ENCODE peak calls at places on chromosomes 12 and 14, in four cellular contexts. D is mesothelial cell of epicardium, A is NCI-H510A, O is cardiac muscle cell. K is an unnamed sample.

GRCh38 chr14:94485944-94486841 is 10.2 kb upstream of the SERPINA9 start:
- DNase-seq in D (peak; percentile 42), A (no peak), O (peak; percentile 70), K (no peak)

GRCh38 chr12:54390668-54391551 is 6.4 kb upstream of the ZNF385A start:
- DNase-seq in D (peak; percentile 57), A (peak; percentile 71), O (peak; percentile 81), K (no peak)

GRCh38 chr14:106831322-106831720 is 1304.9 kb downstream of the TMEM121 start:
- DNase-seq in D (no peak), A (no peak), O (no peak), K (no peak)

GRCh38 chr12:113762155-113762848 is 203.8 kb downstream of the RBM19 start:
- DNase-seq in D (no peak), A (no peak), O (no peak), K (no peak)

GRCh38 chr12:74619886-74620285 is 82.3 kb downstream of the ATXN7L3B start:
- DNase-seq in D (no peak), A (no peak), O (no peak), K (no peak)

GRCh38 chr14:69282448-69282847 is 22.5 kb downstream of the GALNT16 start:
- DNase-seq in D (no peak), A (no peak), O (no peak), K (no peak)

GRCh38 chr14:67285876-67286452 is 44.7 kb downstream of the PALS1 start:
- DNase-seq in D (no peak), A (no peak), O (peak; percentile 74), K (no peak)

GRCh38 chr14:32300146-32300545 is 29.0 kb upstream of the AKAP6 start:
- DNase-seq in D (no peak), A (no peak), O (peak; percentile 8), K (no peak)

GRCh38 chr14:77988096-77988870 is 181.9 kb upstream of the NRXN3 start:
- DNase-seq in D (no peak), A (no peak), O (no peak), K (no peak)

GRCh38 chr12:111757361-111758119 is 9.2 kb upstream of the ALDH2 start:
- DNase-seq in D (no peak), A (no peak), O (no peak), K (no peak)

GRCh38 chr14:24734917-24735500 is 101.0 kb upstream of the GZMB start:
- DNase-seq in D (no peak), A (peak; percentile 17), O (peak; percentile 82), K (no peak)

GRCh38 chr12:56032006-56032405 is 9.7 kb upstream of the RPS26 start:
- DNase-seq in D (no peak), A (no peak), O (no peak), K (no peak)

GRCh38 chr12:122951406-122951805 is 14.9 kb downstream of the ABCB9 start:
- DNase-seq in D (no peak), A (no peak), O (no peak), K (peak; percentile 80)

GRCh38 chr14:55136868-55137785 is 8.1 kb downstream of the LGALS3 start:
- DNase-seq in D (no peak), A (no peak), O (no peak), K (no peak)

GRCh38 chr12:11958216-11959091 is 112.3 kb upstream of the BCL2L14 start:
- DNase-seq in D (no peak), A (no peak), O (no peak), K (peak; percentile 32)

GRCh38 chr14:76227450-76228050 is 75.8 kb downstream of the GPATCH2L start:
- DNase-seq in D (no peak), A (no peak), O (no peak), K (no peak)

GRCh38 chr12:4133029-4133428 is 140.5 kb upstream of the CCND2 start:
- DNase-seq in D (no peak), A (no peak), O (no peak), K (no peak)

GRCh38 chr12:124125472-124125871 is 152.5 kb downstream of the ZNF664 start:
- DNase-seq in D (no peak), A (peak; percentile 79), O (no peak), K (no peak)

GRCh38 chr14:102507891-102508312 is 1.7 kb downstream of the ANKRD9 start:
- DNase-seq in D (no peak), A (no peak), O (no peak), K (no peak)

GRCh38 chr12:66129934-66130266 is 650 bp downstream of the LLPH start:
- DNase-seq in D (no peak), A (no peak), O (no peak), K (no peak)

GRCh38 chr12:41436076-41436475 is 248.0 kb downstream of the PDZRN4 start:
- DNase-seq in D (no peak), A (no peak), O (no peak), K (no peak)

GRCh38 chr12:10140001-10140400 is 10.0 kb upstream of the CLEC7A start:
- DNase-seq in D (no peak), A (no peak), O (peak; percentile 45), K (peak; percentile 11)

GRCh38 chr12:96140110-96140509 is 54.1 kb upstream of the ELK3 start:
- DNase-seq in D (no peak), A (no peak), O (no peak), K (peak; percentile 10)

GRCh38 chr12:93387780-93388179 is 10.1 kb downstream of the NUDT4 start:
- DNase-seq in D (no peak), A (no peak), O (no peak), K (peak; percentile 85)

GRCh38 chr14:63951429-63951828 is 98.6 kb downstream of the SYNE2 start:
- DNase-seq in D (no peak), A (no peak), O (no peak), K (no peak)

GRCh38 chr12:53143355-53143754 is 37.2 kb upstream of the ZNF740 start:
- DNase-seq in D (no peak), A (no peak), O (no peak), K (no peak)

GRCh38 chr12:71070416-71071155 is 87.2 kb downstream of the TSPAN8 start:
- DNase-seq in D (no peak), A (no peak), O (no peak), K (no peak)

GRCh38 chr14:55571125-55571889 is 8.7 kb upstream of the KTN1 start:
- DNase-seq in D (no peak), A (no peak), O (no peak), K (no peak)

GRCh38 chr14:90281261-90281660 is 24.9 kb downstream of the PSMC1 start:
- DNase-seq in D (no peak), A (no peak), O (no peak), K (peak; percentile 63)

GRCh38 chr12:99110212-99110611 is 465.1 kb downstream of the APAF1 start:
- DNase-seq in D (no peak), A (no peak), O (no peak), K (no peak)

GRCh38 chr14:96303981-96304380 is 48.0 kb downstream of the BDKRB1 start:
- DNase-seq in D (no peak), A (no peak), O (no peak), K (no peak)

GRCh38 chr14:70595443-70596185 is 4.8 kb downstream of the MED6 start:
- DNase-seq in D (no peak), A (no peak), O (no peak), K (no peak)

GRCh38 chr14:35883677-35884293 is 57.6 kb downstream of the BRMS1L start:
- DNase-seq in D (no peak), A (peak; percentile 31), O (peak; percentile 51), K (no peak)

GRCh38 chr12:11731042-11731357 is 81.5 kb downstream of the ETV6 start:
- DNase-seq in D (no peak), A (no peak), O (no peak), K (no peak)

K was measured in T1000.